ENCODE peak calls at places on chromosome 15, in seven cellular contexts. W, B, K, L, X, D and H are unnamed samples.

GRCh38 chr15:41493205-41493901 is at the start of gene ITPKA:
- DNase-seq in W (peak), B (peak), K (peak), L (peak), X (peak), D (peak), H (peak)

GRCh38 chr15:101269479-101270223 is 7.6 kb downstream of the SELENOS start:
- DNase-seq in W (no peak), B (peak), K (no peak), L (no peak), X (no peak), D (no peak), H (no peak)

GRCh38 chr15:82942691-82943090 is 9.8 kb downstream of the HOMER2 start:
- DNase-seq in W (no peak), B (peak), K (no peak), L (peak), X (no peak), D (no peak), H (no peak)

GRCh38 chr15:60115579-60116415 is 111.7 kb downstream of the FOXB1 start:
- DNase-seq in W (no peak), B (no peak), K (no peak), L (no peak), X (no peak), D (no peak), H (no peak)

GRCh38 chr15:85964471-85964870 is 115.2 kb upstream of the AGBL1 start:
- DNase-seq in W (no peak), B (no peak), K (no peak), L (no peak), X (no peak), D (no peak), H (no peak)

GRCh38 chr15:41876007-41876406 is 17.8 kb downstream of the SPTBN5 start:
- DNase-seq in W (no peak), B (no peak), K (no peak), L (no peak), X (no peak), D (no peak), H (no peak)

GRCh38 chr15:82870727-82871576 is 61.5 kb downstream of the WHAMM start:
- DNase-seq in W (no peak), B (no peak), K (no peak), L (no peak), X (no peak), D (no peak), H (no peak)

GRCh38 chr15:66907826-66908502 is 157.4 kb upstream of the SMAD3 start:
- DNase-seq in W (no peak), B (peak), K (peak), L (peak), X (no peak), D (no peak), H (no peak)

GRCh38 chr15:33671456-33671855 is 296.8 kb upstream of the CHRM5 start:
- DNase-seq in W (no peak), B (no peak), K (no peak), L (no peak), X (no peak), D (no peak), H (no peak)

GRCh38 chr15:44719293-44719999 is 8.1 kb downstream of the B2M start:
- DNase-seq in W (peak), B (no peak), K (no peak), L (no peak), X (no peak), D (peak), H (no peak)

GRCh38 chr15:98978153-98978552 is 29.4 kb downstream of the PGPEP1L start:
- DNase-seq in W (no peak), B (no peak), K (no peak), L (no peak), X (no peak), D (no peak), H (no peak)

GRCh38 chr15:63246691-63247464 is 30.5 kb upstream of the APH1B start:
- DNase-seq in W (no peak), B (peak), K (peak), L (no peak), X (no peak), D (no peak), H (no peak)

GRCh38 chr15:33915571-33916407 is 52.5 kb upstream of the CHRM5 start:
- DNase-seq in W (no peak), B (no peak), K (no peak), L (no peak), X (peak), D (no peak), H (no peak)